ENCODE peak calls at places on chromosome 17, in four cellular contexts. Z is H1, X is GM12878, J is HepG2. N is an unnamed sample.

GRCh38 chr17:21689604-21690003 is 2.7 kb upstream of the KCNJ18 start:
- DNase-seq in Z (no peak), X (no peak), J (no peak), N (no peak)

GRCh38 chr17:79942591-79943353 is 92.9 kb downstream of the TBC1D16 start:
- DNase-seq in Z (no peak), X (no peak), J (no peak), N (no peak)

GRCh38 chr17:71183083-71183697 is 937.6 kb upstream of the SOX9 start:
- DNase-seq in Z (no peak), X (no peak), J (no peak), N (no peak)

GRCh38 chr17:80491478-80492342 is 15.3 kb upstream of the NPTX1 start:
- DNase-seq in Z (no peak), X (no peak), J (peak), N (no peak)

GRCh38 chr17:32285770-32286517 is 20.3 kb downstream of the RHBDL3 start:
- DNase-seq in Z (no peak), X (no peak), J (no peak), N (no peak)

GRCh38 chr17:2275722-2276121 is 27.9 kb downstream of the SMG6 start:
- DNase-seq in Z (no peak), X (no peak), J (no peak), N (no peak)

GRCh38 chr17:17354560-17355357 is 51.6 kb downstream of the NT5M start:
- DNase-seq in Z (peak), X (peak), J (peak), N (peak)

GRCh38 chr17:10772425-10773380 is 31.2 kb downstream of the TMEM238L start:
- DNase-seq in Z (peak), X (no peak), J (peak), N (no peak)

GRCh38 chr17:15236281-15237105 is 28.6 kb downstream of the PMP22 start:
- DNase-seq in Z (no peak), X (no peak), J (no peak), N (no peak)

GRCh38 chr17:81551458-81552243 is 502 bp downstream of the FAAP100 start:
- DNase-seq in Z (no peak), X (no peak), J (peak), N (no peak)

GRCh38 chr17:3961564-3962047 is 2.6 kb downstream of the ATP2A3 start:
- DNase-seq in Z (no peak), X (peak), J (no peak), N (no peak)

GRCh38 chr17:62892870-62893338 is 73.1 kb upstream of the TANC2 start:
- DNase-seq in Z (no peak), X (no peak), J (peak), N (no peak)
- TF ChIP-seq SUZ12 in Z (no peak), X (no peak), J (no peak), N (no peak)

DNA sequence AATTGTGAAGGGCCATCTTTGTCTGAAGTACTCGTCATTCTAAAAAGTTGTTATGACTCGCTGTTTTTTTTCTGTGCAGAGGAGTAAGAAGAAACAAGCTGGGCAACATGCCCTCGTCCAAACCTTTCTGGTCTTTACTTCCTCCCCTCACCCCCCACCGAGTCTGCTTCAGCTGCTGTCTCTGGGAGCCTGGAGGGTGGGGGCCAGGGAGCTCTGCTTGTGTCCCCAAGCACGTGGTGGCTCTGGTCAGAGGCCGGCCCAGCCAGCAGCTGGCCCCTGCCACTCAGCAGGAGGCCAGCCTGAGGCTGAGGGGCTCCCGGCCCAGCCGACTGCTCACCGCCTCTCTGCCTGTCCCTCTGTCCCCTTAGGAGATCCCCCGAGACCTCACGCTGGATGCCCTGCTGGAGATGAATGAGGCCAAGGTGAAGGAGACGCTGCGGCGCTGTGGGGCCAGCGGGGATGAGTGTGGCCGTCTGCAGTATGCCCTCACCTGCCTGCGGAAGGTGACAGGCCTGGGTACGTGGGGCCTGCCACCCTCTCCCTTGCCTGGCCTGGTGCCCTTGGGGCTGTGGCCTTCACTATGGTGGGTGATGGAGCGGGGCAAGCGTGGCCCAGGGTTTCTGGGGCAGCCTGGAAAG is 53.7 kb upstream of the LGALS9 start:
- DNase-seq in Z (no peak), X (no peak), J (no peak), N (no peak)
- TF ChIP-seq ZNF274 in Z (no peak), X (no peak), J (no peak), N (no peak)

GRCh38 chr17:56125830-56126819 is 27.1 kb upstream of the ANKFN1 start:
- DNase-seq in Z (no peak), X (no peak), J (peak), N (peak)
- TF ChIP-seq YY1 in Z (no peak), X (no peak), J (no peak), N (no peak)

DNA sequence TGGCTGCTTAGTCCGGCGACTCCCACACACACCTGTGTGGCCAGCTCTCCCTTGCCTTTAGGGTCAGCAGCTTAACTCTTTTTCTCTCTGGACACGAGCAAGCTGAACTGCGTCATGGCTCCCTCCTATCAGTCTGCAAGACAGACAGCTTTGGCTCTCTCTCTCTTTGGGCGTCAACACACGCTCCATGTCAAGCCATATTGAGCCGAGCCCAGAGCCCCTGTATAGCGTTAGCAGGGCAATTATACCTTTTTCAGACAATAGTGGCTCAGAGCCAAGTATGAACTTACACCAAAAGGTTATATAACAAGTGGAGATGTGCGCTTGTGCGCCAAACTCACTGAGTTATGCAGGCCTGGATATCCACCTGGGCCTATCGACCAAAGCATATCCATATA is 34.8 kb upstream of the APPBP2 start:
- DNase-seq in Z (no peak), X (no peak), J (peak), N (no peak)
- TF ChIP-seq SUZ12 in Z (no peak), X (no peak), J (no peak), N (no peak)

GRCh38 chr17:67245694-67246397 is 850 bp upstream of the HELZ start:
- DNase-seq in Z (no peak), X (no peak), J (peak), N (peak)
- TF ChIP-seq ZNF274 in Z (no peak), X (no peak), J (no peak), N (no peak)

GRCh38 chr17:44094701-44095387 is 24.3 kb downstream of the G6PC3 start:
- DNase-seq in Z (no peak), X (no peak), J (no peak), N (no peak)

GRCh38 chr17:44093231-44093900 is 22.8 kb downstream of the G6PC3 start:
- DNase-seq in Z (no peak), X (no peak), J (no peak), N (no peak)

GRCh38 chr17:44095388-44095646 is 24.8 kb downstream of the G6PC3 start:
- DNase-seq in Z (no peak), X (no peak), J (no peak), N (no peak)

GRCh38 chr17:44097110-44097810 is 26.2 kb downstream of the HDAC5 start:
- DNase-seq in Z (no peak), X (no peak), J (peak), N (no peak)

DNA sequence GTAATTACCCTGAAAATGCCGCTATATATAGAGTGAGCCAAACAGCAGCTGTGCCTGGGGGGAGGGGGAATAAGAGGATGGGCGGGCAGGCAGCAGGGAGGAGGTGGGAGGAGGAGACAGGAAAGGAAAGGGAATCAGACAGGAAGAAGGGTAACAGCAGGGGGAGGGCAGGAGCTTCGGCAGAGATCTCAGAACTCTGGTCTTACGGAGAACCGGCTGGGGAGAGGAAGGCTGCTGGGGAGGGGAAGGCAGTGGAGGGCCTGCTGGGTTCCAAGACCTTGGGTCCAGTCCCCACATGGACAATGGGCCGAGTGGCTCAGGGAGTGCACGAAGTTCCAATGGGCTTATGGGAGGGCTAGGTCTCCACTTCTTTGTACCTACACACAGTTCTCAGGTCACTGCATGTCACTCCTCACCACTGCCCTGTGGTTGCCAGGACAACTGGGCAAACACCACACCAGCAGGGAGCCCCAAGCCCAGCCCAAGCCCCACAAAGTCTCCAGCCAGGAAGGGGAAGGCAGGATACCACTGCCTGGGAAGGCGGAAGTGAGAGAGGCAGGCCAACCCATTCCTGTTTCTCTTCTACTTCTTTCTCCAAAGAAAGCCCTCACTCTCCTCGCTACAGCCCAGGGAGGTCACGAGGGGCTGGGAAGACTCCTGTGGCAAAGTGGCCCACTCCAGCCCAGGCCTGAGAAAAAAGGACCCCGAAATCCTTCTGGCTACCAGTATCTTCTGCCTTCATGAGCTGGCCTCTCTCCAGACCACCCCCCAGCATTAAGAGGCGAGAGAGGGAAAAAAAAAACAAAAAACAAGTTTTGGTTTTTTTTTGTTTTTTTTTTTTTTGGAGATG is 25.3 kb downstream of the G6PC3 start:
- DNase-seq in Z (peak), X (no peak), J (peak), N (peak)
- TF ChIP-seq YY1 in Z (no peak), X (no peak), J (no peak), N (no peak)

N was measured in NT2/D1.